ENCODE peak calls at places on chromosomes 5 and 9, in seven cellular contexts. L is ovary, T is PC-9, N is uterus, P is H9, X is left lung, Q is tibial artery. B is an unnamed sample.

GRCh38 chr5:31534527-31535046 is 2.5 kb downstream of the C5orf22 start:
- DNase-seq in L (no peak), T (no peak), N (no peak), P (no peak), X (no peak), Q (no peak), B (no peak)

GRCh38 chr9:110255417-110256141 is 728 bp downstream of the TXN start:
- DNase-seq in L (peak; percentile 59), T (peak; percentile 77), N (peak; percentile 39), P (peak; percentile 57), X (peak; percentile 92), Q (peak; percentile 85), B (peak; percentile 93)

GRCh38 chr9:20848490-20848889 is 164.4 kb downstream of the FOCAD start:
- DNase-seq in L (no peak), T (no peak), N (no peak), P (no peak), X (no peak), Q (no peak), B (no peak)

GRCh38 chr9:76987594-76988200 is 31.8 kb upstream of the FOXB2 start:
- DNase-seq in L (no peak), T (peak; percentile 21), N (no peak), P (peak; percentile 73), X (no peak), Q (no peak), B (no peak)

GRCh38 chr9:70080481-70081119 is 37.0 kb downstream of the MAMDC2 start:
- DNase-seq in L (peak; percentile 36), T (no peak), N (peak; percentile 65), P (no peak), X (no peak), Q (peak; percentile 76), B (no peak)

GRCh38 chr5:59193616-59194319 is 610.9 kb downstream of the RAB3C start:
- DNase-seq in L (no peak), T (peak; percentile 83), N (peak; percentile 22), P (no peak), X (peak; percentile 71), Q (no peak), B (no peak)

GRCh38 chr5:105708442-105708841 is 1962.3 kb downstream of the EFNA5 start:
- DNase-seq in L (no peak), T (no peak), N (no peak), P (no peak), X (no peak), Q (no peak), B (no peak)

GRCh38 chr5:80667384-80667783 is 12.6 kb upstream of the DHFR start:
- DNase-seq in L (no peak), T (no peak), N (no peak), P (no peak), X (no peak), Q (no peak), B (peak; percentile 55)

GRCh38 chr9:37949576-37949975 is 45.6 kb upstream of the SLC25A51 start:
- DNase-seq in L (no peak), T (peak; percentile 31), N (no peak), P (no peak), X (no peak), Q (no peak), B (no peak)

GRCh38 chr9:114389612-114390368 is 2.0 kb upstream of the AKNA start:
- DNase-seq in L (no peak), T (no peak), N (no peak), P (no peak), X (no peak), Q (no peak), B (peak; percentile 76)

GRCh38 chr9:114387678-114388431 is at the start of gene AKNA:
- DNase-seq in L (peak; percentile 80), T (no peak), N (peak; percentile 77), P (peak; percentile 85), X (peak; percentile 94), Q (peak; percentile 93), B (peak; percentile 98)

GRCh38 chr9:114386886-114387677 is 700 bp downstream of the AKNA start:
- DNase-seq in L (peak; percentile 69), T (no peak), N (peak; percentile 58), P (no peak), X (peak; percentile 86), Q (peak; percentile 86), B (peak; percentile 89)

GRCh38 chr9:114390952-114391351 is 3.2 kb upstream of the AKNA start:
- DNase-seq in L (no peak), T (no peak), N (no peak), P (no peak), X (no peak), Q (no peak), B (no peak)

DNA sequence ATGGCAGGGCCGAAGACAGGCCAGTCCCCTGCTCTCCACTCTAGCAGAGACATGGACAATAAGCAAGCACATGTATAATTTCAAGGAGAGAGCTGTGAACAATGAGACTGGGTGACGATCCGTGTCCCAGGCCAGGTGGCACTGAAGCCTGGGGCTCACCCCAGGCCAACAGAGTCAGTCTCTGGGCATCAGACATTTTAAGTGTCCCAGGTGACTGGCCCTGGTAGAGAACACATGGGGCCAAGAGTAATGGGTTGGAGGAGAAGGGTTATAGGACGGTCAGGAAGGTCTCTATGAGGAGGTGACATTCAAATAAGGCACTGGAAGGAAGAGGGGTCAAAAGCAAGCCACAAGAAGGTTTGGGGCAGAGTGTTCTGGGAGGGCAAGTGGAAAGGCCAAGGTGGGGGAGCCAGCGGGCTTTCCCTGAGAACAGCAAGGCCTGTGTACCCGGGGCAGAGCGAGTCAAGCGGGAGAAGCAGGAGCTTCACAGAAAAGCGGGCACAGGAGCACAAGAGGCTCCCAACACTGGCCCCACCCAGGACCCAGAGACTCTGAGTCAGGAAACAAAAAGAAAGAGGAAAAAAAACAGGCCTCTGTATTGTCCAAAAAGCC is 1.1 kb upstream of the AKNA start:
- DNase-seq in L (no peak), T (no peak), N (no peak), P (no peak), X (no peak), Q (no peak), B (peak; percentile 72)
- H3K4me1 ChIP-seq in L (peaks cover 31% of the 10 kb centered on the region), T (peaks cover 26% of the 10 kb centered on the region), N (peaks cover 19% of the 10 kb centered on the region), P (peaks cover 3% of the 10 kb centered on the region), X (peaks cover 98% of the 10 kb centered on the region), Q (peaks cover 44% of the 10 kb centered on the region), B (peaks cover 79% of the 10 kb centered on the region)

GRCh38 chr9:82940386-82940785 is 122.6 kb downstream of the RASEF start:
- DNase-seq in L (no peak), T (no peak), N (no peak), P (no peak), X (no peak), Q (no peak), B (no peak)

GRCh38 chr9:82938426-82938825 is 124.5 kb downstream of the RASEF start:
- DNase-seq in L (no peak), T (no peak), N (no peak), P (no peak), X (no peak), Q (no peak), B (no peak)

GRCh38 chr9:82930116-82930515 is 132.8 kb downstream of the RASEF start:
- DNase-seq in L (no peak), T (no peak), N (no peak), P (no peak), X (no peak), Q (no peak), B (no peak)

GRCh38 chr9:82939451-82939850 is 123.5 kb downstream of the RASEF start:
- DNase-seq in L (no peak), T (peak; percentile 48), N (no peak), P (no peak), X (no peak), Q (no peak), B (no peak)

GRCh38 chr9:82934949-82935348 is 128.0 kb downstream of the RASEF start:
- DNase-seq in L (no peak), T (peak; percentile 59), N (no peak), P (no peak), X (no peak), Q (no peak), B (no peak)
- TF ChIP-seq CTCF in L (no peak), T (no peak), N (no peak), P (no peak), X (no peak), Q (no peak), B (no peak)

GRCh38 chr9:137303893-137304382 is 1.9 kb upstream of the NRARP start:
- DNase-seq in L (peak; percentile 26), T (no peak), N (no peak), P (peak; percentile 31), X (peak; percentile 76), Q (no peak), B (no peak)

GRCh38 chr9:137305788-137306545 is 3.9 kb upstream of the NRARP start:
- DNase-seq in L (no peak), T (no peak), N (peak; percentile 36), P (peak; percentile 38), X (peak; percentile 69), Q (no peak), B (peak; percentile 73)

GRCh38 chr9:137305060-137305787 is 3.2 kb upstream of the NRARP start:
- DNase-seq in L (peak; percentile 43), T (peak; percentile 59), N (peak; percentile 33), P (peak; percentile 83), X (peak; percentile 85), Q (peak; percentile 75), B (peak; percentile 89)

GRCh38 chr9:137303031-137303892 is 1.2 kb upstream of the NRARP start:
- DNase-seq in L (peak; percentile 38), T (no peak), N (no peak), P (peak; percentile 52), X (peak; percentile 73), Q (peak; percentile 64), B (no peak)

DNA sequence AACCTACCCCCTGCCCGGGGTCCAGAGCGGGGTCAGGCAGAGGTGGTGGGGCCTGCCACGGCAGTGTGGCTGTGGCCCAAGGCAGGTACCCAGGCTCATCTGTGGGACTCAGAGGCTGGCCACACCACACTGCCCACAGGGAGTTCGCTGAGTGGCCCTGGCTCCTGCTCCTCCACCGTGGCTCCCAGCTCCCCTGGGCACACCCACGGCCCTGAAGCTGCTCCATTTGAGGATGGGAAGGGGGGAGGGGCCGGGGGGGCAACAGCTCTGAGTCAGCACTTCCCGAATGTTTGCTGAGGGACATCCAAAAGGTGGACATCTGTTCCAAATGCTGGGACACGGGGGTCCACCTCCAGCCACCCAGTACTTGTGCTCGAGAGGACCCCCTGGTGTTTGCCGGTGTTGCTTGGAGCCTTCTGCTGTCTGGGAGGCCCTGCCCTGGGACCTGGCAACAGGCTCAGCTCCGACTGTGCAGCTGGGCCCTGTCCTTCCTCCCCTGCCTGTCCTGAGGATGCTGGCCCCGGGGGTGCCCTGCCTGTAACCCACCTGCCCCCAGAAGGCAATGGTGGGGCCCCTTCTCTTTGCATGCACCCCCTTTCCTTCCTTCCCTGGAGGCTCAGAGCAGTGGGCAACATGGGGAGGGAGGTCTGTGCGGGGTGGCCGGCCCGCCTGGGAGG is 2.5 kb upstream of the NRARP start:
- DNase-seq in L (no peak), T (no peak), N (peak; percentile 15), P (peak; percentile 30), X (peak; percentile 60), Q (peak; percentile 62), B (peak; percentile 74)
- H3K4me1 ChIP-seq in L (peaks cover 19% of the 10 kb centered on the region), T (peaks cover 19% of the 10 kb centered on the region), N (no peaks in the 10 kb centered on the region), P (no peaks in the 10 kb centered on the region), X (peaks cover 72% of the 10 kb centered on the region), Q (peaks cover 41% of the 10 kb centered on the region), B (peaks cover 33% of the 10 kb centered on the region)

DNA sequence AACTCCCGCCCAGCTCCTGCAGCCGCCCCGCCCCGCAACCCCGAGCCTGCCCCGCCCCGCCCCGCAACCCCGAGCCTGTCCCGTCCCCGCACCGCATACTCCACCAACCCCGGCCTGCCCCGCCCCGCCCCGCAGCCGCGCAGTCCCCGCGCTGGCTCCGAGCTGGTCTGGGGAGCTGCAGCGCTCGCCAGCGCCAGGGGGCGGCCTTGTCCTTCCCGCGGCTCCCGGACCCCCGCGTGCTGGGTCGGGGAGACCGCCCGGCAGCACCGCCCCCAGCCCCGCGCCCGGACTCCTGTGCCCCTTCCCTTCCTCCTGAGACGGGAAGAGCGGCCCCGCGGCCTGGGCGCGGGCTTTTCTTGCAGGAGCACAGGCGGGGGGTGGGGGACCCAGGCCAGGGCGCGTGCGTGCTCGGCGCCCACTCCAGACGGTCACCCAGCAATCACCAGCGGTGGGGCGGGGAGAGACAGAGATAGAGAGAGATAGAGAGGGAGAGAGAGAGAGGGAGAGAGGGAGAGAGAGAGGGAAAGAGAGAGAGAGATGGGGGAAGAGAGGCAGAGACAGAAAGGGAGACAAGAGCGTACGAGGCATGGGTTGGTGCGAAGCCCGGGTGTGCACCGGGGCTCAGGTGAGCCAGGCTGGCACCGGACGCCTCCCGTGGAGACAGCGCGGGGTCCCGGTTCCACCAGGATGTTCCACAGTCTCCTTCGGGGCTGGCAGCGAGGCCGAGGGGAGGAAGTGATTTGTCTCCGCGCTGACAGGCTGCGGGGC is 14.7 kb upstream of the TMEM250 start:
- DNase-seq in L (no peak), T (no peak), N (no peak), P (peak; percentile 82), X (no peak), Q (no peak), B (no peak)
- TF ChIP-seq CTCF in L (peak; percentile 40), T (no peak), N (no peak), P (peak; percentile 67), X (no peak), Q (peak; percentile 11), B (peak; percentile 44)

B was measured in spleen.